ENCODE peak calls at places on chromosomes 12 and 14, in six cellular contexts. J, Y, O, E, K and T are unnamed samples. For H3K36me3, the result is how much of the 10 kb centered on the place peaks cover.

GRCh38 chr12:51622564-51622963 is 31.5 kb downstream of the SCN8A start:
- DNase-seq in J (no peak), Y (no peak), K (no peak), E (no peak), O (no peak), T (no peak)

GRCh38 chr14:98580131-98580678 is 691.8 kb downstream of the BCL11B start:
- DNase-seq in O (no peak), J (no peak), Y (no peak), K (no peak), E (no peak), T (no peak)

GRCh38 chr14:100567009-100567876 is 20.0 kb downstream of the BEGAIN start:
- DNase-seq in J (no peak), E (no peak), Y (no peak), O (no peak), K (no peak), T (no peak)

GRCh38 chr14:84987042-84987441 is 542.9 kb upstream of the FLRT2 start:
- DNase-seq in E (no peak), J (no peak), Y (no peak), K (no peak), O (no peak), T (no peak)

GRCh38 chr14:93981874-93982683 is 5.7 kb upstream of the ASB2 start:
- DNase-seq in Y (no peak), O (no peak), J (no peak), E (no peak), K (no peak), T (no peak)

GRCh38 chr12:120416490-120417216 is 21.3 kb upstream of the COX6A1 start:
- DNase-seq in Y (no peak), O (no peak), J (no peak), K (no peak), E (no peak), T (no peak)

GRCh38 chr12:82842480-82842879 is 155.8 kb downstream of the TMTC2 start:
- DNase-seq in E (no peak), O (no peak), K (no peak), Y (no peak), J (no peak), T (no peak)

GRCh38 chr12:100793182-100793581 is 1.4 kb upstream of the ANO4 start:
- DNase-seq in K (no peak), J (peak), Y (no peak), E (no peak), O (no peak), T (no peak)

GRCh38 chr12:111435661-111436201 is 30.0 kb downstream of the SH2B3 start:
- DNase-seq in E (no peak), O (no peak), K (peak), Y (no peak), J (no peak), T (no peak)

GRCh38 chr12:114774181-114774580 is 90.2 kb upstream of the TBX3 start:
- DNase-seq in O (no peak), Y (no peak), J (peak), E (no peak), K (no peak), T (peak)

GRCh38 chr12:15220961-15221885 is at the start of gene RERG:
- DNase-seq in Y (peak), K (peak), O (peak), J (peak), E (peak), T (no peak)

GRCh38 chr14:26939756-26940155 is 341.9 kb upstream of the NOVA1 start:
- DNase-seq in E (no peak), O (no peak), K (no peak), J (no peak), Y (no peak), T (no peak)

GRCh38 chr12:12018454-12018853 is 52.3 kb upstream of the BCL2L14 start:
- DNase-seq in K (no peak), E (no peak), Y (no peak), O (no peak), J (no peak), T (no peak)

GRCh38 chr12:114368685-114369084 is 37.3 kb downstream of the TBX5 start:
- DNase-seq in K (peak), O (no peak), E (no peak), J (no peak), Y (no peak), T (no peak)

GRCh38 chr12:40718878-40719372 is 26.7 kb downstream of the CNTN1 start:
- DNase-seq in E (no peak), Y (no peak), K (no peak), J (no peak), O (no peak), T (no peak)

GRCh38 chr14:102538598-102539543 is 29.3 kb upstream of the ANKRD9 start:
- DNase-seq in E (no peak), Y (no peak), K (no peak), J (no peak), O (no peak), T (no peak)

GRCh38 chr12:104835317-104835716 is 122.8 kb downstream of the SLC41A2 start:
- DNase-seq in K (no peak), Y (no peak), O (no peak), J (no peak), E (no peak), T (no peak)

GRCh38 chr12:108839011-108839889 is 18.1 kb downstream of the SSH1 start:
- DNase-seq in O (no peak), K (peak), J (no peak), Y (peak), E (no peak), T (no peak)

GRCh38 chr12:2052861-2053674 is at the start of gene CACNA1C:
- DNase-seq in K (no peak), J (no peak), Y (peak), E (peak), O (no peak), T (no peak)

GRCh38 chr12:89882051-89882450 is 173.4 kb upstream of the ATP2B1 start:
- DNase-seq in O (no peak), Y (no peak), J (no peak), E (no peak), K (no peak), T (no peak)

GRCh38 chr14:72559227-72559626 is 334.7 kb downstream of the DPF3 start:
- DNase-seq in E (no peak), Y (peak), O (no peak), K (no peak), J (no peak), T (no peak)

GRCh38 chr12:18345021-18345735 is 83.9 kb downstream of the PIK3C2G start:
- DNase-seq in K (no peak), J (no peak), Y (no peak), O (no peak), E (no peak), T (no peak)

GRCh38 chr14:51253880-51254279 is 13.8 kb downstream of the TMX1 start:
- DNase-seq in O (no peak), K (no peak), Y (no peak), J (no peak), E (no peak), T (no peak)

GRCh38 chr14:51246032-51246431 is 6.0 kb downstream of the TMX1 start:
- DNase-seq in J (no peak), E (no peak), O (no peak), Y (no peak), K (no peak), T (no peak)

GRCh38 chr14:51248041-51248987 is 8.3 kb downstream of the TMX1 start:
- DNase-seq in O (no peak), Y (no peak), J (no peak), K (no peak), E (no peak), T (no peak)

DNA sequence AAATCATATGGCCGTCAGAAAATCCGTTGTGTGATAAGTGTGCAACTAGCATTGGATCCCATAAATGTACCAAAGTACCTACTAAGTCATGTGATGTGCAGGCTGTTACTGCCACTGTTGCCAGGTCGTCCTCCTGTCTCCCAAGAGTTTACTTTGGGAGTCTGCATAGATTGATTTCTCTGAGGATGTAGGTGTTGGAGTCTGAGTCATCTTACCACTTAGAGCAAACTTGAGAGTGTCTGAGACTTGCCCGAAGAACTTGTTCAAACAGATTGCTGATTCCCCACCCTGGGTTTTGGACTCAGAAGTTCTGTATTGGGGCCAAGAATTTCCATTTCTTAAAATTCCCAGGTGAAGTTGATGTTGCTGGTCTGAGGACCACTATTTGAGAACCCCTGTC is 11.4 kb downstream of the TMX1 start:
- DNase-seq in Y (no peak), O (no peak), J (no peak), K (no peak), E (no peak), T (no peak)
- H3K36me3 ChIP-seq in Y (under half), O (half or more), J (half or more), K (half or more), E (under half), T (under half)

DNA sequence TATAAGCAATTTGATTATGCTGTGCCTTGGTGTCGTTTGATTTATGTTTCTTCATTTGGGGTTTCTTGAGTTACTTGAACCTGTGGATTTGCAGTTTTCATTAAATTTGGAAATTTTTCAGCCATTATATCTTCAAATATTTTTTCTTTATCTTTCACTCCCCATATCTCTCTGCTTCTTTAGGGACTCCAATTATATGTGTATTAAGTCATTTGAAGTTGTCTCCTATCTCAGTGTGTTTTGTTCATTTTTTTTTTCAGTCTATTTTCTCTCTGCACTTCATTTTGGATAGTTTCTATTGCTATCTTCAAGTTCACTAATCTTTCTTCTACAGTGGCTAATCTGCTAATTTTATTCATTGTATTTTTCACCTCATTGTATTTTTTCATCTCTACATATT is 29.4 kb upstream of the RTRAF start:
- DNase-seq in E (no peak), K (no peak), Y (no peak), J (no peak), O (no peak), T (no peak)
- H3K36me3 ChIP-seq in E (under half), K (under half), Y (under half), J (under half), O (half or more), T (under half)

GRCh38 chr12:124805876-124806668 is 57.6 kb downstream of the SCARB1 start:
- DNase-seq in O (no peak), K (no peak), Y (no peak), J (no peak), E (no peak), T (no peak)
- H3K36me3 ChIP-seq in O (under half), K (under half), Y (under half), J (under half), E (under half), T (under half)

GRCh38 chr14:67373347-67373746 is 13.2 kb downstream of the EIF2S1 start:
- DNase-seq in J (no peak), K (no peak), E (no peak), Y (peak), O (no peak), T (no peak)
- H3K36me3 ChIP-seq in J (half or more), K (half or more), E (under half), Y (under half), O (half or more), T (under half)